ENCODE peak calls at places on chromosome 13, in nine cellular contexts. I, L, D, A, R, K, X, Y and H are unnamed samples. For H3K4me1, the result is how much of the 10 kb centered on the place peaks cover.

GRCh38 chr13:59658736-59659330 is 504.9 kb downstream of the DIAPH3 start:
- DNase-seq in A (no peak), R (no peak), X (no peak), I (no peak), Y (no peak), K (no peak), L (no peak), D (no peak), H (no peak)

GRCh38 chr13:112588490-112589297 is 741 bp upstream of the TUBGCP3 start:
- DNase-seq in I (no peak), Y (no peak), L (no peak), D (no peak), R (no peak), A (no peak), X (no peak), K (no peak), H (no peak)

GRCh38 chr13:37369618-37370017 is 228.9 kb downstream of the POSTN start:
- DNase-seq in R (no peak), X (no peak), Y (no peak), I (no peak), D (no peak), A (no peak), K (no peak), L (no peak), H (no peak)

GRCh38 chr13:73039201-73040108 is 19.4 kb upstream of the KLF5 start:
- DNase-seq in K (no peak), X (no peak), L (no peak), A (no peak), R (no peak), Y (no peak), I (no peak), D (no peak), H (no peak)

GRCh38 chr13:59492030-59492636 is 671.6 kb downstream of the DIAPH3 start:
- DNase-seq in Y (no peak), A (no peak), L (no peak), X (no peak), R (no peak), D (no peak), K (no peak), I (no peak), H (no peak)

GRCh38 chr13:46278474-46278873 is 66.7 kb downstream of the LRRC63 start:
- DNase-seq in D (no peak), Y (peak), R (no peak), K (no peak), A (no peak), I (no peak), L (no peak), X (no peak), H (no peak)

GRCh38 chr13:95643471-95643813 is 1.1 kb downstream of the DZIP1 start:
- DNase-seq in I (no peak), L (no peak), X (no peak), A (no peak), D (no peak), R (no peak), Y (peak), K (no peak), H (peak)

GRCh38 chr13:66328486-66328885 is 901.6 kb downstream of the PCDH9 start:
- DNase-seq in R (no peak), L (no peak), X (no peak), K (no peak), Y (no peak), I (no peak), A (no peak), D (no peak), H (no peak)

GRCh38 chr13:98206946-98207345 is 29.9 kb upstream of the RNF113B start:
- DNase-seq in A (no peak), I (no peak), L (no peak), Y (no peak), K (no peak), D (no peak), R (no peak), X (no peak), H (no peak)

GRCh38 chr13:34294483-34295129 is 476.7 kb downstream of the RFC3 start:
- DNase-seq in L (no peak), R (no peak), A (no peak), D (no peak), I (no peak), X (no peak), K (no peak), Y (no peak), H (no peak)

GRCh38 chr13:25429466-25429865 is 57.7 kb downstream of the ATP8A2 start:
- DNase-seq in R (no peak), D (no peak), L (no peak), Y (no peak), K (no peak), I (no peak), X (no peak), A (no peak), H (no peak)

GRCh38 chr13:105035092-105035491 is 1500.4 kb downstream of the EFNB2 start:
- DNase-seq in D (no peak), Y (peak), R (no peak), L (no peak), K (no peak), X (no peak), A (no peak), I (no peak), H (no peak)

GRCh38 chr13:105030851-105031250 is 1504.6 kb downstream of the EFNB2 start:
- DNase-seq in R (no peak), Y (no peak), D (no peak), I (no peak), A (no peak), K (no peak), L (no peak), X (no peak), H (no peak)

GRCh38 chr13:105037064-105037463 is 1498.4 kb downstream of the EFNB2 start:
- DNase-seq in R (no peak), D (no peak), A (no peak), I (no peak), K (no peak), Y (no peak), L (no peak), X (no peak), H (no peak)

GRCh38 chr13:105033999-105034398 is 1501.5 kb downstream of the EFNB2 start:
- DNase-seq in X (no peak), Y (no peak), D (no peak), K (no peak), L (no peak), A (no peak), R (no peak), I (no peak), H (no peak)

GRCh38 chr13:105031306-105031705 is 1504.2 kb downstream of the EFNB2 start:
- DNase-seq in D (no peak), I (no peak), Y (no peak), L (no peak), R (no peak), A (no peak), X (no peak), K (no peak), H (no peak)
- TF ChIP-seq EP300 in D (no peak), I (no peak), Y (no peak), L (no peak), R (no peak), A (no peak), X (no peak), K (no peak), H (no peak)

DNA sequence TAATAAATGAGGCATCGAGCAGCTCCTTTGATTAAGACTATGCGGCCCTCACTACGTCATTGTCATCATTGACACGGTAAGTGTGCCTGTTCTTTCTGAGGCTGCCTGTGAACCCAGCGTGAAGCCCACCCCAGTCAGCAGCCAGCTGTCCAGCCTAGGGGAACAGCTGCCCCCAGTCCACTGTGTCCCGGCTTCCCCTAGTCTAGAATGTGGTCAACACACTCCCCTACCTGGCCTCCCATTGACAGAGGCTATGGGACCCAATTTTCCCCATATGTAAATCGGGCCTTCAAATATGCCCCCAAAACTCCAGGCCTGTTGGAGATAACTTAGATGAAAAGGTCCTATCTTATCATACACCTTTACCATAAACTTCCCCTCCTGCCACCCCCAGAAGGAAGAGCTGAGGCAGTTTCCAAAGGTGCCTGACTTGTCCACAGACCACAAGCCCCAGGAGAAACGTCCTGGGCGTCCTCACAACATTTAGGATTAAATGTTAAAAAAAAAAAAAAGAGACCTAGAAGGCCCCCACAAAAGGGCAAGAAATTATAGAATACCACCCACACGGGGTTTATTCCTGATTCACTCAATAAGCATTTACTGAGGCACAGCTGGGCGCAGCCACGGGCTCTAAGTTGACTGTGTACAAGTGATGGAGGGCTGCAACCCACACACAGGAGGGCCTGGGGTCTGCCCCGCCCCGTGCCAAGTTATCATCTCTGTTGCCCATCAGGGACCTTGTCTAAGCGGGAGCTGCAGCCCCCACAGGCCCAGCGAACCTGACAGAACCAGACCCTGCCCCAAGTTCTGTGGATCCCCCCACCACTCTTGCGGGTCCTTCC is 83.2 kb upstream of the TM9SF2 start:
- DNase-seq in L (peak), I (no peak), Y (no peak), R (no peak), X (peak), A (no peak), K (no peak), D (no peak), H (no peak)
- H3K4me1 ChIP-seq in L (under half), I (under half), Y (under half), R (under half), X (under half), A (under half), K (under half), D (under half), H (under half)

DNA sequence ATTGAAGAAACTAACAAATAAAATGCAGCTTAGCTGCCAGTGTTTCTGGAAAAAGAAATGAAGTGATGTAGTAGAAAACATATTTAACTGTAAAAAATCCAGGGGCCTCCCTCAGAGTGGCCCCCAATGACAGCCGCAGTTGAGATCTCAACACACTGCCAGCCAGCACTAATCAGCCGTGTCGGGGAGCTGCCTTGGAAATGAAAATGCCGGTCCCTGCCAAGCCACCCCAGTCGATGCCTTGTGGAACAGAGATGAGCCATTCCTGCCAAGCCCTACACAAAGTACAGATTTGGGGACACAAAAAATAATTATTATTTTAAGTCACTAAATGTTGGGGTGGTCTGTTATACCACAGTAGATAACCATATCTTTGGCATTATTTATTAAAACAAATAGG is 1342.4 kb downstream of the EFNB2 start:
- DNase-seq in I (no peak), A (no peak), X (no peak), Y (no peak), L (no peak), D (no peak), R (no peak), K (no peak), H (no peak)
- TF ChIP-seq EP300 in I (no peak), A (no peak), X (no peak), Y (no peak), L (no peak), D (no peak), R (no peak), K (no peak), H (no peak)

GRCh38 chr13:50676602-50677001 is 166.9 kb downstream of the DLEU7 start:
- DNase-seq in D (no peak), K (no peak), R (no peak), X (no peak), Y (no peak), I (no peak), A (no peak), L (no peak), H (no peak)
- H3K4me1 ChIP-seq in D (under half), K (under half), R (under half), X (under half), Y (under half), I (under half), A (under half), L (under half), H (under half)

DNA sequence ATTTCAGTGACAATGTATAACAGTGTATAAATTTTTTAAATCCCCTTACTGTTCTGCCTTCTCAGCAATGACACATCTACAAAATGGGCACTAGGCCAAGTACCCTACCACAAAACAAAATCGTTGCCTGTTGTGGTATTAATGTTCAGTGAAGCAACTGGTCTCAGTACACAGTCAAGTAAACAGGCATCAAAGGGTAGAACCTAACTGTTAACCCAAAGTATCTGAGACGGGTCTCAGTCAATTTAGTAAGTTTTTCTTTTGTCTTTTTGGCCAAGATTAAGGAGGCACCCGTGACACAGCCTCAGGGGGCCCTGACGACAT is 67.4 kb downstream of the SUCLA2 start:
- DNase-seq in L (no peak), I (no peak), K (no peak), Y (no peak), D (no peak), A (no peak), R (no peak), X (no peak), H (no peak)
- TF ChIP-seq EP300 in L (no peak), I (no peak), K (no peak), Y (no peak), D (no peak), A (no peak), R (no peak), X (no peak), H (no peak)